ENCODE peak calls at places on chromosomes 2 and 18, in six cellular contexts. A, K, R, X, Q and J are unnamed samples.

GRCh38 chr18:61865466-61866165 is 27.2 kb downstream of the RNF152 start:
- DNase-seq in Q (no peak), K (no peak), X (no peak), R (no peak), A (no peak), J (no peak)

GRCh38 chr2:69766014-69766413 is 24.1 kb downstream of the ANXA4 start:
- DNase-seq in A (no peak), Q (no peak), X (no peak), R (no peak), K (no peak), J (no peak)

GRCh38 chr2:187302619-187303018 is 145.4 kb downstream of the CALCRL start:
- DNase-seq in Q (no peak), A (no peak), X (no peak), K (no peak), R (no peak), J (no peak)

GRCh38 chr18:76943542-76944339 is 121.4 kb downstream of the ZNF236 start:
- DNase-seq in K (no peak), X (no peak), A (no peak), Q (no peak), R (no peak), J (no peak)

GRCh38 chr2:27211241-27211942 is 449 bp upstream of the ATRAID start:
- DNase-seq in R (peak), Q (peak), X (no peak), A (no peak), K (no peak), J (no peak)

GRCh38 chr2:231246171-231246842 is 47.9 kb downstream of the ARMC9 start:
- DNase-seq in A (no peak), Q (no peak), K (no peak), R (no peak), X (no peak), J (peak)

GRCh38 chr2:229152784-229153183 is 118.3 kb downstream of the PID1 start:
- DNase-seq in A (no peak), R (no peak), X (no peak), K (no peak), Q (no peak), J (no peak)

GRCh38 chr2:626491-627339 is 50.5 kb downstream of the TMEM18 start:
- DNase-seq in X (no peak), R (no peak), A (no peak), K (no peak), Q (no peak), J (no peak)

GRCh38 chr18:49447810-49448745 is 12.4 kb downstream of the DYM start:
- DNase-seq in A (peak), Q (no peak), R (peak), K (no peak), X (no peak), J (peak)

GRCh38 chr18:55001625-55002024 is 42.4 kb upstream of the CCDC68 start:
- DNase-seq in R (no peak), X (no peak), K (no peak), A (no peak), Q (no peak), J (no peak)

GRCh38 chr2:171957061-171957460 is 34.8 kb downstream of the HAT1 start:
- DNase-seq in K (no peak), A (peak), R (no peak), X (no peak), Q (peak), J (peak)

GRCh38 chr18:46641917-46642316 is 15.1 kb downstream of the LOXHD1 start:
- DNase-seq in K (no peak), R (no peak), A (no peak), X (no peak), Q (no peak), J (no peak)

GRCh38 chr18:27057459-27058302 is 127.4 kb downstream of the CHST9 start:
- DNase-seq in K (no peak), X (no peak), Q (no peak), A (no peak), R (no peak), J (peak)

GRCh38 chr2:200270732-200271131 is 35.8 kb upstream of the SPATS2L start:
- DNase-seq in Q (no peak), A (no peak), R (no peak), K (no peak), X (no peak), J (no peak)

GRCh38 chr2:217989221-217989948 is 13.4 kb downstream of the TNS1 start:
- DNase-seq in X (no peak), R (no peak), A (no peak), Q (no peak), K (no peak), J (no peak)

GRCh38 chr2:126769118-126769517 is 113.2 kb downstream of the GYPC start:
- DNase-seq in X (no peak), A (no peak), K (no peak), R (no peak), Q (no peak), J (no peak)